ENCODE peak calls at places on chromosomes 12 and 14, in four cellular contexts. H is heart right ventricle, P is IMR-90, V is omental fat pad. W is an unnamed sample.

GRCh38 chr12:38907171-38907923 is 2.0 kb upstream of the CPNE8 start:
- DNase-seq in H (no peak), P (no peak), V (no peak), W (no peak)

GRCh38 chr12:69868695-69869094 is 43.7 kb downstream of the MYRFL start:
- DNase-seq in H (no peak), P (no peak), V (no peak), W (no peak)

GRCh38 chr14:75123991-75124390 is 2.9 kb downstream of the NEK9 start:
- DNase-seq in H (no peak), P (peak; percentile 86), V (no peak), W (no peak)

GRCh38 chr14:25122188-25122587 is 72.2 kb upstream of the STXBP6 start:
- DNase-seq in H (no peak), P (no peak), V (no peak), W (no peak)

GRCh38 chr12:13273850-13274249 is 77.3 kb downstream of the EMP1 start:
- DNase-seq in H (no peak), P (no peak), V (no peak), W (no peak)

GRCh38 chr12:20007331-20007730 is 361.0 kb upstream of the PDE3A start:
- DNase-seq in H (no peak), P (peak; percentile 21), V (no peak), W (no peak)

GRCh38 chr12:103013741-103014140 is 56.3 kb downstream of the ASCL1 start:
- DNase-seq in H (no peak), P (no peak), V (no peak), W (no peak)

GRCh38 chr14:75881986-75882385 is 99.8 kb downstream of the TGFB3 start:
- DNase-seq in H (no peak), P (peak; percentile 52), V (no peak), W (no peak)

GRCh38 chr12:88468546-88468945 is 111.7 kb downstream of the KITLG start:
- DNase-seq in H (no peak), P (peak; percentile 8), V (no peak), W (no peak)

GRCh38 chr12:105212431-105212830 is 23.5 kb downstream of the APPL2 start:
- DNase-seq in H (no peak), P (peak; percentile 83), V (no peak), W (no peak)

GRCh38 chr12:127393896-127394295 is 873.1 kb upstream of the TMEM132C start:
- DNase-seq in H (no peak), P (peak; percentile 76), V (no peak), W (no peak)

GRCh38 chr12:131204416-131205311 is 251.0 kb downstream of the ADGRD1 start:
- DNase-seq in H (no peak), P (no peak), V (no peak), W (peak; percentile 75)

GRCh38 chr12:40963761-40964160 is 224.4 kb upstream of the PDZRN4 start:
- DNase-seq in H (no peak), P (no peak), V (no peak), W (no peak)

GRCh38 chr12:121209629-121210572 is at the start of gene P2RX4:
- DNase-seq in H (peak; percentile 89), P (peak; percentile 73), V (peak; percentile 33), W (peak; percentile 91)
- TF ChIP-seq CTCF in H (no peak), P (peak; percentile 31), V (no peak), W (peak; percentile 41)

GRCh38 chr12:224330-224729 is 10.4 kb upstream of the SLC6A12 start:
- DNase-seq in H (no peak), P (no peak), V (no peak), W (no peak)
- TF ChIP-seq CTCF in H (no peak), P (no peak), V (no peak), W (no peak)

GRCh38 chr14:64804754-64805260 is 74.9 kb downstream of the SPTB start:
- DNase-seq in H (no peak), P (no peak), V (no peak), W (no peak)

GRCh38 chr14:64800000-64800399 is 79.7 kb downstream of the SPTB start:
- DNase-seq in H (peak; percentile 34), P (peak; percentile 18), V (no peak), W (no peak)

GRCh38 chr14:64799555-64799954 is 80.2 kb downstream of the SPTB start:
- DNase-seq in H (no peak), P (no peak), V (no peak), W (no peak)

GRCh38 chr14:64801046-64801445 is 78.7 kb downstream of the SPTB start:
- DNase-seq in H (no peak), P (no peak), V (no peak), W (no peak)

DNA sequence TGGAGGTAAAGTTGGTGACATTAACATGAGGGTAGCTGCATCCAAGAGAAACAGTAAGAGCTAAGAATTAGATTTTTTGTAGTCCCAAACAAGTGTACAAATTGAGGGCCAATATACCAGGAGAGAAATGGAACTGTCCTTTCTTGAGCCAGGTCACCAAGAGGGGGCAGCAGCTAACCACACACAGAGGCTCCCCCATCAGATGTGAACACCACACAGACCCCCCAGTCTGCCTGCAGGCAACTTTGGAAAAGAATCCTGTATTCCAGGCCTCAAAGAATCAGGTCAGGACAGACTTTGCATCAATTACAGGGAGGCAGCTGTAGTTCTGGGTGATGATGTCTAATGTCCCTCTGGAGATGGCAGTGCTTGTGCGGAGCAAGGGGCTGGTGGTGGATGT is 77.9 kb downstream of the SPTB start:
- DNase-seq in H (no peak), P (peak; percentile 17), V (no peak), W (no peak)
- TF ChIP-seq CTCF in H (peak; percentile 7), P (peak; percentile 57), V (no peak), W (peak; percentile 56)

DNA sequence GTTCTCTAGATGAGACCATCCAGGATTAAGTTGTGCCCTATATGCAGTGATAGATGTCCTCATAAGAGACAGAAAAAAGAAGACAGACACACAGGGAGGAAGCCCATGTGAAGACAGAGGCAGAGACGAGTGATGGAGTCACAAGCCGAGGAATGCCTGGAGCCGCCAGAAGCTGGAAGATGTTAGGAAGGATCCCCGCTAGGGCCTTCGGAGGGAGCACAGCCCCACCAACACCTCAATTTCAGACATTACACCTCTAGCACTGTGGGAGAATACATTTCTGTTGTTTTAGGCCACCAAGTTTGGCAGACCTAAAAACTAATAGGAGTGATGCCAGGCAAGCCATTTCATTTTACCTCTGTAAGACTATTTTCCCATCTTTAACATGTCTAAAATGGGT is 458.5 kb downstream of the MED13L start:
- DNase-seq in H (no peak), P (no peak), V (no peak), W (no peak)
- TF ChIP-seq CTCF in H (no peak), P (no peak), V (no peak), W (no peak)

GRCh38 chr14:59261334-59261733 is 72.9 kb downstream of the DAAM1 start:
- DNase-seq in H (no peak), P (no peak), V (no peak), W (no peak)

GRCh38 chr14:59265808-59266207 is 77.3 kb downstream of the DAAM1 start:
- DNase-seq in H (no peak), P (no peak), V (no peak), W (no peak)

GRCh38 chr14:59268011-59268410 is 79.5 kb downstream of the DAAM1 start:
- DNase-seq in H (no peak), P (no peak), V (no peak), W (no peak)

GRCh38 chr14:59267046-59267445 is 78.6 kb downstream of the DAAM1 start:
- DNase-seq in H (no peak), P (peak; percentile 35), V (no peak), W (no peak)

DNA sequence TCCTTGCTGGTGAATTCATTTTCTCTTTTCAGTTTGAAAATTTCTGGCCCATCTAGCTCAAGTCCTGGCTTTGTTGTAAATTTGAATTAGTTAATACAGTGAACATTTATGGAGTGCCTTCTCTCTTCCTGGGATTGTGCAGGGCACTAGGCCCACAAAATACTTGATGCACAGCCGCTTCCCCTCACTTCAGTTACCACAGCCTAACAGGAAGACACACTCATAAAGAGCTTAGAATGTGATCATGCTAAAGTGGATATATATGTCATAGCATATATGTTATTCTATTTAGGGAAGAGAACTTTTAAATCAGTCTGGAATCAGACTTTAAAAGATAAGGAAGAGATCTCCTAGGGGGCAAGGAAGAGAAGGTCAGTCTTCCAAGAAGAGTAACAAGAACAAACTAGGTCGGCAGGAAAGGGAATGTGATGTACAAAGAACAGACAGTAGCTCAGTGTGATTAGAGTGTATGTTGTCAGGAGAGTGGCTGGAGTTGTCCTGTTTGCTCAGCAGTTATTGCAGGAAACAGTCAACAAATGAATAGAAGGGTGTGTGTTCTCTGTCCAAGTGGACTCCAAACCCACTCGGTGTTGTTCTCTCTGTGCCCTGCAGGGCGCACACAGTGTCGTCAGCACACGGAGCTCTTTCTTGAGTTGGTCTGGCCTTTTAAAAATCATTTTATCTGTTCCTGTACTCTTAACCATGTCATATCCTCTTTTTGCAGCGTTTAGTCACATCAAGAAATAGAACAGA is 74.4 kb downstream of the DAAM1 start:
- DNase-seq in H (no peak), P (no peak), V (no peak), W (no peak)
- TF ChIP-seq CTCF in H (no peak), P (no peak), V (no peak), W (no peak)

DNA sequence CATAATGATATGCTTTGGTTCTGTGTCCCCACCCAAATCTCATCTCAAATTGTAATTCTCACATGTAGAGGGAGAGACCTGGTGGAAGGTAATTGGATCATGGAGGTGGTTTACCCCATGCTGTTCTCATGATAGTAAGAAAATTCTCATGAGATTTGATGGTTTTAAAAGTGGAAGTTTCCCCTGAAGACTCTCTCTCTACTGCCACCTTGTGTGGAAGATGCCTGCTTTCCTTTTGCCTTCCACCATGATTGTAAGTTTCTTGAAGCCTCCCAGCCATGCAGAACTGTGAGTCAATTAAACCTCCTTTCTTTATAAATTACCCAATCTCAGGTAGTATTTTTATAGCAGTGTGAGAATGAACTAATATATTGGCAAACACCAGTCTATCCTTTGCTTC is 260.4 kb upstream of the PPFIA2 start:
- DNase-seq in H (no peak), P (no peak), V (no peak), W (no peak)
- TF ChIP-seq CTCF in H (no peak), P (no peak), V (no peak), W (peak; percentile 27)

DNA sequence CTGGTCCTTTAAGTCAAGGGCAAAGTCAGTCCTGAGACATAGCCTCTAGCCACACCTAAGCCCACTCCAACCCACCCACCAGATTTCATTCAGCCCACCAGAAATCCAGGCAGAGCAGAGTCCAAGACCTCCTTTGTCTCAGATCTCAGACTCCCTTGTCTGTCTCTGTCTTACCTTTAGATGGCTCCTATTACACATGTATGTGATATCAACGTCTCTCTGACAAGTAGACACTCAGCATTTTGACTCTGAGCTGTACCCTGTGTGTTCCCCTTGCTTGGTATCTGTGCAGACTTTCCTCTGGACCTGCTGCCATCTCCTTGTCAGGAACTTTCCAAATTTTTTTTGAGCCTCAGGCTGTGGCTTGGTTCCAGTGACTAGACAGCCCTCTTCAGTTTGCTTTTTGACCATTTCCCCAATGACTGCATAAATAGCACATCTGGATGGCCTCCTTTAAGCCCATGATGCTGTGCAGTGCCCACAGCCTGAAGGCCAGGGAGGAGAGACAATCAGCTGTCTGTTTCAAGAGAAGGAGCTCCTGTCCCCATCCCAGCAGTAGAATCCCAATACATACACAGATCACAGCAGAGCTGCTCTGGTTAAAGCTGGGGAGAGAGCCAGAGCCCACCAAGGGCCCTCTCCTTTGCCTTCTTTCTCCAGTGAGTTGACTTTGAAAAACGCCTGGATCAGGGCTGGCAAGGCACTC is 7.0 kb downstream of the POU6F1 start:
- DNase-seq in H (no peak), P (no peak), V (no peak), W (no peak)
- TF ChIP-seq CTCF in H (no peak), P (no peak), V (no peak), W (no peak)